ENCODE peak calls at places on chromosomes 4 and X, in five cellular contexts. E is omental fat pad, S is astrocyte of the spinal cord, D is fibroblast of pulmonary artery, K is endothelial cell. L is an unnamed sample.

GRCh38 chr4:111678466-111678865 is 466.8 kb upstream of the FAM241A start:
- DNase-seq in E (no peak), S (peak; percentile 53), D (peak; percentile 65), K (no peak), L (no peak)

GRCh38 chr4:99572527-99573240 is 1.9 kb upstream of the MTTP start:
- DNase-seq in E (no peak), S (no peak), D (no peak), K (no peak), L (no peak)

GRCh38 chrX:66176134-66176533 is 12.1 kb downstream of the HEPH start:
- DNase-seq in E (no peak), S (no peak), D (no peak), K (no peak), L (no peak)

GRCh38 chr4:163107754-163108153 is 58.9 kb downstream of the NAF1 start:
- DNase-seq in E (no peak), S (peak; percentile 41), D (peak; percentile 51), K (no peak), L (no peak)

GRCh38 chr4:158796370-158797140 is 27.7 kb downstream of the FNIP2 start:
- DNase-seq in E (no peak), S (peak; percentile 46), D (no peak), K (no peak), L (no peak)

GRCh38 chr4:77193511-77194236 is 36.7 kb downstream of the CCNG2 start:
- DNase-seq in E (no peak), S (no peak), D (no peak), K (no peak), L (no peak)

GRCh38 chr4:4656977-4657376 is 115.1 kb upstream of the STX18 start:
- DNase-seq in E (no peak), S (no peak), D (no peak), K (no peak), L (no peak)

GRCh38 chrX:3576886-3577516 is 136.4 kb downstream of the PRKX start:
- DNase-seq in E (no peak), S (no peak), D (peak; percentile 60), K (no peak), L (no peak)

GRCh38 chr4:158667651-158668198 is 4.0 kb downstream of the C4orf46 start:
- DNase-seq in E (no peak), S (no peak), D (peak; percentile 15), K (peak; percentile 56), L (peak; percentile 16)

GRCh38 chr4:181488926-181489325 is 754.3 kb upstream of the TENM3 start:
- DNase-seq in E (no peak), S (no peak), D (no peak), K (no peak), L (no peak)

GRCh38 chr4:106497271-106497670 is 128.7 kb upstream of the GIMD1 start:
- DNase-seq in E (no peak), S (no peak), D (no peak), K (no peak), L (no peak)

GRCh38 chr4:53060278-53060677 is 198.2 kb downstream of the RASL11B start:
- DNase-seq in E (no peak), S (no peak), D (no peak), K (no peak), L (no peak)

GRCh38 chr4:161256172-161256571 is 907.6 kb downstream of the FSTL5 start:
- DNase-seq in E (no peak), S (peak; percentile 8), D (no peak), K (no peak), L (no peak)

GRCh38 chr4:153206534-153206933 is 2.3 kb downstream of the TRIM2 start:
- DNase-seq in E (no peak), S (no peak), D (no peak), K (no peak), L (no peak)

GRCh38 chrX:7996414-7996813 is 69.2 kb upstream of the PNPLA4 start:
- DNase-seq in E (no peak), S (peak; percentile 35), D (peak; percentile 49), K (peak; percentile 24), L (peak; percentile 53)

GRCh38 chr4:123833156-123833555 is 436.6 kb downstream of the SPRY1 start:
- DNase-seq in E (no peak), S (no peak), D (no peak), K (no peak), L (no peak)

DNA sequence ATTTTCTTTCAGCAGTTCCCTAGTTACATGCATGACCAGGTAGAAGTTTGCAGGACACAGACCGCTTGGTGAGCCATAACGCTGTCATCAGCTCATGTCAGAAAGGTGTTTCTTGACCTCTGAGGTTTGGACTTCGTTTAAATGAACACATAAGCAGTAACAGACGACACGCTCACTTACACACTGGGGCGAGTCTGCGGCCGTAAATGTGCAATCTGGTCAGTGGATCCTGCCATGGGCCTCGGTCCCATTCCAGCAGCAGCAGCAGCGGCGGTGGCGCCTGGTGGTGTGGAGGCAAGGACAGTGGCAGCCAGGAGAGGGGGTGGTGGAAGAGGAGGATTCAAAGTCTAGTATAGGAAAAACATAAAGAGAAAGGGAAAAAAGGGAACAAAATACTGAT is 111.9 kb upstream of the CBR4 start:
- DNase-seq in E (no peak), S (no peak), D (no peak), K (no peak), L (no peak)
- TF ChIP-seq CTCF in E (no peak), S (no peak), D (no peak), K (no peak), L (no peak)

GRCh38 chr4:68388347-68388746 is 38.5 kb upstream of the YTHDC1 start:
- DNase-seq in E (no peak), S (no peak), D (no peak), K (no peak), L (no peak)
- TF ChIP-seq CTCF in E (no peak), S (no peak), D (no peak), K (no peak), L (no peak)

DNA sequence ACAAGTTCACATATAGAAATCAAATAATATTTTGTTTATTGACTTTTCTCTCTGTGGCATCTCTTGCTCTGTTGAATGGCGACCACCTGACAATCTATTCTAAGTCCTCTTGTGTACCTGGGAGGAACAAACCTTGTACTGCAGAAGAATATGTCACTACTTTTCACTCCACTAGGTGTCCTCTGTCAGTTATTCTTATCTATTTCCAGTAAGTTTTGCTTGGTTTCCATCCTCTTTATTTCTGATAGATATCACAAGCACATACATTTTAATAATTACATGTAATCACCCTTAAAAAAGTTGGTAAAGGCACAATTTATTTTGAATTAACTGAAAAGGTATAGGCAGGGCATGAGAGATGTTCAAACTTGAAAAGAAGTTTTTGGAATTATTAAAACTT is 238.4 kb downstream of the SNCA start:
- DNase-seq in E (no peak), S (peak; percentile 33), D (peak; percentile 29), K (no peak), L (no peak)
- TF ChIP-seq CTCF in E (no peak), S (peak; percentile 34), D (peak; percentile 35), K (peak; percentile 53), L (peak; percentile 64)

DNA sequence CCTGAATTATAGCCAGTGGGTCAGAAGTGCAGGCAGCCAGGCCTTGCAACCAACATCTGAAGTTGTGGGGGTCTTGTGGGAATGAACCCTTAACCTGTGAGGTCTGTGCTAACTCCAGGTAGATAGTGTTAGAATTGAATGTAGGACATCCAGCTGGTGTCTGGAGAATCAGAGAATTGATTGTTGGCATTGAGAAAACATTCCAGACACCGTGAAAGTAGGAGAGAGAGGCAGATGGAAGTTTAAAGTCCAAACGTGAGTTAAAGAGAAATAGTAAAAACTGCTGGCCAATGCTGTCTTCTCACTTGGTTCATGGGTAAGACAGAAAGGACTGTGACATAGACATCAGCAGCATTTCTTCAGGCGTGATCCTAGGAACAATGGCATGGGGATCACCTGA is 27.7 kb downstream of the CASP3 start:
- DNase-seq in E (no peak), S (no peak), D (no peak), K (no peak), L (no peak)
- TF ChIP-seq CTCF in E (no peak), S (no peak), D (no peak), K (no peak), L (no peak)

DNA sequence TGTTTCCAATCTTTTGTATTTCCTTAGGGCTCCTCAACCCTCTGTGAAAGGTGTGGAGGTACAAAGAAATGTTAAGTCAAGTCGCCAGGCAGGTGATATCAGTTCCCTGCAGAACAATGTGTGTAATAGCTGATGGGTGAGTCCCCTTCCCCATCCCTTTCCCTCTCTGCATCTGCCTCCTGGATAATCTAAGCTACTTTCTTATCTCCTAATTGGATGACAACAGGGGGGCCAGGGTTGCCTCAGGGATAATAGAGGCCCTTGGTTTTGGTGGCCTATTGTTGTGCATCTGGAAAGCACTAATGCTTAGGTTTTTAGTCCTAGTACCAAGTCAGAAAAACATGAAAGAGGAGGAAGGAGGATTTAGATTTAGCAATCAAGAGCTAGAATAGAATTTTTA is 29.1 kb downstream of the MAGED1 start:
- DNase-seq in E (no peak), S (no peak), D (no peak), K (no peak), L (no peak)
- TF ChIP-seq CTCF in E (no peak), S (no peak), D (no peak), K (no peak), L (no peak)

GRCh38 chrX:39705299-39705698 is 392.5 kb downstream of the BCOR start:
- DNase-seq in E (no peak), S (peak; percentile 90), D (peak; percentile 92), K (no peak), L (no peak)
- TF ChIP-seq CTCF in E (no peak), S (peak; percentile 66), D (peak; percentile 62), K (no peak), L (peak; percentile 52)

GRCh38 chrX:132714913-132715312 is 226.1 kb upstream of the MBNL3 start:
- DNase-seq in E (no peak), S (no peak), D (no peak), K (no peak), L (no peak)

GRCh38 chrX:132710756-132711155 is 221.9 kb upstream of the MBNL3 start:
- DNase-seq in E (no peak), S (no peak), D (no peak), K (no peak), L (no peak)

GRCh38 chrX:132718411-132718810 is 229.6 kb upstream of the MBNL3 start:
- DNase-seq in E (no peak), S (no peak), D (no peak), K (no peak), L (no peak)

DNA sequence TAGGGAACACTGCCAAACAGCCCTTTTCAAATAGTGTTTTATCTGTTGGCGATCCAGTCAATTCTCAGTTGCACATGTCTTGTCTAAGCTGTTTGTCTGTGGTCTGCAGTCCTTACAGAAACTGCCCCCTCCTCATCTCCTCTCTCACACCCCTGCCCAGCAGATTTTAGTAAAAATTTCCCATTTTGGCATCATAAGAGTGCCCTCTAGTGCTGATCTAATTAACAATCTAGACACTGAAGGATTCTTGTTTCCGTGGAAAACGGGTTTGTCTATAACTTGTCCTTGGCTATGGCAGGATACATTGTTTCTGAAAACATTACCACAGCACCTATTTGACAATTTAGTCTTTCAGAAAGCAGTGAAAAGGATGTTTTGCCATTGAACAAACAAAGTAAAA is 227.2 kb upstream of the MBNL3 start:
- DNase-seq in E (no peak), S (peak; percentile 3), D (no peak), K (no peak), L (no peak)
- TF ChIP-seq CTCF in E (no peak), S (peak; percentile 15), D (peak; percentile 28), K (no peak), L (peak; percentile 56)